ENCODE peak calls at places on chromosomes 16 and 17, in five cellular contexts. X, Q, V, B and R are unnamed samples.

GRCh38 chr16:73326770-73327470 is 279.0 kb upstream of the ZFHX3 start:
- DNase-seq in V (no peak), Q (no peak), X (no peak), B (no peak), R (no peak)

GRCh38 chr17:45973943-45974859 is 24.8 kb upstream of the STH start:
- DNase-seq in X (no peak), Q (no peak), V (no peak), B (no peak), R (no peak)

GRCh38 chr17:79047923-79048825 is 24.2 kb downstream of the C1QTNF1 start:
- DNase-seq in V (no peak), Q (no peak), B (peak), X (no peak), R (no peak)

GRCh38 chr16:31458073-31458834 is 1.0 kb upstream of the ARMC5 start:
- DNase-seq in B (peak), V (no peak), X (no peak), Q (peak), R (no peak)

GRCh38 chr16:17504050-17504449 is 33.3 kb upstream of the XYLT1 start:
- DNase-seq in V (no peak), X (no peak), B (no peak), Q (no peak), R (no peak)

GRCh38 chr17:73987395-73987794 is 216.1 kb upstream of the RPL38 start:
- DNase-seq in Q (no peak), X (no peak), V (no peak), B (no peak), R (no peak)

GRCh38 chr17:42121066-42121769 is at the start of gene KAT2A:
- DNase-seq in X (peak), Q (peak), V (peak), B (peak), R (peak)

GRCh38 chr17:21019976-21020575 is 22.7 kb downstream of the USP22 start:
- DNase-seq in B (peak), X (no peak), Q (no peak), V (peak), R (no peak)

GRCh38 chr17:37458805-37459204 is 30.9 kb upstream of the DUSP14 start:
- DNase-seq in B (no peak), Q (peak), X (no peak), V (no peak), R (no peak)

GRCh38 chr17:43315858-43316521 is 82.2 kb upstream of the RNU2-1 start:
- DNase-seq in B (no peak), Q (no peak), V (no peak), X (no peak), R (no peak)

GRCh38 chr16:49452568-49452967 is 79.0 kb downstream of the C16orf78 start:
- DNase-seq in X (no peak), B (no peak), Q (no peak), V (no peak), R (no peak)

GRCh38 chr17:75535119-75535537 is 9.6 kb downstream of the LLGL2 start:
- DNase-seq in V (no peak), B (peak), Q (no peak), X (no peak), R (no peak)

GRCh38 chr16:81601008-81601428 is 156.4 kb downstream of the CMIP start:
- DNase-seq in Q (peak), V (peak), X (no peak), B (no peak), R (no peak)

GRCh38 chr17:78589031-78589675 is 12.0 kb upstream of the DNAH17 start:
- DNase-seq in X (no peak), Q (no peak), V (no peak), B (no peak), R (no peak)

GRCh38 chr16:77794586-77794985 is 6.2 kb downstream of the VAT1L start:
- DNase-seq in B (no peak), V (no peak), X (no peak), Q (peak), R (no peak)

GRCh38 chr16:87350681-87351319 is 32.8 kb downstream of the FBXO31 start:
- DNase-seq in V (no peak), Q (peak), X (no peak), B (no peak), R (no peak)

GRCh38 chr16:79598341-79599181 is 2.0 kb downstream of the MAF start:
- DNase-seq in B (no peak), V (peak), Q (no peak), X (no peak), R (peak)

GRCh38 chr16:11329080-11329491 is 16.2 kb upstream of the RMI2 start:
- DNase-seq in B (peak), V (no peak), Q (peak), X (no peak), R (no peak)

GRCh38 chr16:57801856-57802634 is at the start of gene KIFC3:
- DNase-seq in B (peak), V (peak), Q (peak), X (peak), R (peak)

GRCh38 chr17:20232611-20233010 is 223.5 kb downstream of the SPECC1 start:
- DNase-seq in X (no peak), V (no peak), Q (no peak), B (no peak), R (no peak)

GRCh38 chr16:28822520-28823290 is at the start of gene ATXN2L:
- DNase-seq in B (peak), X (peak), Q (peak), V (peak), R (peak)

GRCh38 chr17:31530391-31530990 is 139.0 kb downstream of the RAB11FIP4 start:
- DNase-seq in Q (no peak), B (no peak), X (no peak), V (no peak), R (no peak)

GRCh38 chr17:57110579-57111367 is 25.7 kb downstream of the AKAP1 start:
- DNase-seq in V (no peak), X (no peak), Q (peak), B (no peak), R (no peak)

GRCh38 chr16:71645450-71645849 is 19.5 kb downstream of the MARVELD3 start:
- DNase-seq in B (peak), V (no peak), Q (peak), X (no peak), R (peak)

GRCh38 chr17:58156839-58157803 is 8.9 kb downstream of the OR4D1 start:
- DNase-seq in X (no peak), B (no peak), Q (no peak), V (peak), R (no peak)